ENCODE peak calls at places on chromosomes 16 and 17, in eight cellular contexts. F is AG04450; Z is CD8-positive, alpha-beta T cell; H is tibial artery; B is AG10803; U is skeletal muscle cell; L is ascending aorta; J is lower leg skin. G is an unnamed sample.
A peak's percentile ranks its signal among the peaks of the same experiment; 100 is the strongest.

GRCh38 chr17:29251969-29252866 is 5.6 kb downstream of the CRYBA1 start:
- DNase-seq in F (no peak), Z (no peak), H (no peak), B (peak; percentile 56), U (peak; percentile 9), L (no peak), J (no peak), G (no peak)

GRCh38 chr17:7328840-7329359 is at the start of gene NEURL4:
- DNase-seq in F (no peak), Z (no peak), H (peak; percentile 79), B (no peak), U (no peak), L (no peak), J (no peak), G (peak; percentile 43)

GRCh38 chr17:32783602-32784001 is 93.3 kb downstream of the MYO1D start:
- DNase-seq in F (peak; percentile 27), Z (no peak), H (no peak), B (peak; percentile 76), U (no peak), L (no peak), J (no peak), G (peak; percentile 75)

GRCh38 chr17:49341356-49341755 is 20.7 kb downstream of the ZNF652 start:
- DNase-seq in F (no peak), Z (no peak), H (no peak), B (no peak), U (no peak), L (no peak), J (no peak), G (no peak)

GRCh38 chr16:61274211-61274610 is 762.0 kb downstream of the CDH8 start:
- DNase-seq in F (no peak), Z (no peak), H (no peak), B (no peak), U (no peak), L (no peak), J (no peak), G (no peak)

GRCh38 chr16:25013751-25014499 is 1.2 kb downstream of the ARHGAP17 start:
- DNase-seq in F (no peak), Z (no peak), H (no peak), B (no peak), U (no peak), L (no peak), J (no peak), G (no peak)

GRCh38 chr17:80080081-80080480 is 21.3 kb upstream of the GAA start:
- DNase-seq in F (no peak), Z (no peak), H (no peak), B (peak; percentile 27), U (no peak), L (no peak), J (no peak), G (no peak)

GRCh38 chr17:79728169-79728907 is 2.4 kb upstream of the ENPP7 start:
- DNase-seq in F (peak; percentile 79), Z (peak; percentile 75), H (peak; percentile 89), B (peak; percentile 87), U (peak; percentile 69), L (peak; percentile 90), J (peak; percentile 94), G (peak; percentile 84)

GRCh38 chr16:20674684-20675487 is 22.6 kb downstream of the ACSM1 start:
- DNase-seq in F (no peak), Z (no peak), H (no peak), B (no peak), U (no peak), L (no peak), J (no peak), G (peak; percentile 7)

GRCh38 chr16:52298769-52299168 is 248.2 kb downstream of the TOX3 start:
- DNase-seq in F (no peak), Z (no peak), H (no peak), B (no peak), U (no peak), L (no peak), J (no peak), G (no peak)

GRCh38 chr16:35252356-35252936 is 1793.0 kb downstream of the TP53TG3F start:
- DNase-seq in F (no peak), Z (no peak), H (no peak), B (no peak), U (no peak), L (no peak), J (no peak), G (peak; percentile 2)

GRCh38 chr16:67277294-67277998 is 1.9 kb upstream of the PLEKHG4 start:
- DNase-seq in F (peak; percentile 96), Z (no peak), H (peak; percentile 85), B (peak; percentile 100), U (peak; percentile 99), L (peak; percentile 91), J (no peak), G (peak; percentile 96)

GRCh38 chr17:6592193-6592592 is 35.8 kb upstream of the PITPNM3 start:
- DNase-seq in F (no peak), Z (no peak), H (no peak), B (no peak), U (no peak), L (no peak), J (no peak), G (peak; percentile 39)

GRCh38 chr16:4376126-4376819 is 4.6 kb downstream of the VASN start:
- DNase-seq in F (peak; percentile 57), Z (no peak), H (peak; percentile 98), B (peak; percentile 92), U (peak; percentile 61), L (peak; percentile 97), J (peak; percentile 97), G (no peak)

GRCh38 chr17:15409721-15410247 is 57.6 kb downstream of the CDRT4 start:
- DNase-seq in F (peak; percentile 93), Z (no peak), H (peak; percentile 82), B (peak; percentile 99), U (peak; percentile 83), L (peak; percentile 81), J (peak; percentile 91), G (peak; percentile 73)

GRCh38 chr17:29256735-29257466 is 10.2 kb downstream of the CRYBA1 start:
- DNase-seq in F (no peak), Z (no peak), H (no peak), B (peak; percentile 59), U (no peak), L (no peak), J (no peak), G (no peak)

GRCh38 chr17:29572691-29573557 is 4.4 kb downstream of the TP53I13 start:
- DNase-seq in F (no peak), Z (peak; percentile 48), H (peak; percentile 77), B (peak; percentile 53), U (no peak), L (peak; percentile 81), J (peak; percentile 92), G (no peak)

GRCh38 chr17:78231991-78232759 is 744 bp downstream of the TMEM235 start:
- DNase-seq in F (no peak), Z (no peak), H (no peak), B (no peak), U (no peak), L (no peak), J (no peak), G (peak; percentile 24)

GRCh38 chr16:54931757-54932660 is 1.3 kb downstream of the IRX5 start:
- DNase-seq in F (no peak), Z (no peak), H (no peak), B (no peak), U (no peak), L (no peak), J (no peak), G (peak; percentile 48)

GRCh38 chr16:11253009-11253994 is 2.7 kb downstream of the SOCS1 start:
- DNase-seq in F (no peak), Z (no peak), H (no peak), B (peak; percentile 47), U (no peak), L (no peak), J (no peak), G (no peak)
- H3K4me3 ChIP-seq in F (peak overlapping the region; percentile 97), Z (peak overlapping the region; percentile 38), H (no peak overlapping the region), B (peak overlapping the region; percentile 39), U (peak overlapping the region; percentile 20), L (peak overlapping the region; percentile 79), J (no peak overlapping the region), G (no peak overlapping the region)

GRCh38 chr16:23861874-23862273 is 26.1 kb downstream of the PRKCB start:
- DNase-seq in F (no peak), Z (no peak), H (no peak), B (no peak), U (no peak), L (no peak), J (no peak), G (no peak)

GRCh38 chr16:23866628-23867027 is 30.8 kb downstream of the PRKCB start:
- DNase-seq in F (no peak), Z (no peak), H (no peak), B (no peak), U (no peak), L (no peak), J (no peak), G (no peak)

GRCh38 chr16:23862556-23862955 is 26.8 kb downstream of the PRKCB start:
- DNase-seq in F (no peak), Z (no peak), H (no peak), B (no peak), U (no peak), L (no peak), J (no peak), G (no peak)

GRCh38 chr16:23865853-23866252 is 30.1 kb downstream of the PRKCB start:
- DNase-seq in F (no peak), Z (no peak), H (no peak), B (no peak), U (no peak), L (no peak), J (no peak), G (no peak)

GRCh38 chr16:23863511-23864422 is 28.0 kb downstream of the PRKCB start:
- DNase-seq in F (no peak), Z (no peak), H (no peak), B (no peak), U (no peak), L (no peak), J (no peak), G (no peak)
- H3K4me3 ChIP-seq in F (no peak overlapping the region), Z (peak overlapping the region; percentile 56), H (peak overlapping the region; percentile 1), B (no peak overlapping the region), U (no peak overlapping the region), L (peak overlapping the region; percentile 9), J (no peak overlapping the region), G (no peak overlapping the region)

DNA sequence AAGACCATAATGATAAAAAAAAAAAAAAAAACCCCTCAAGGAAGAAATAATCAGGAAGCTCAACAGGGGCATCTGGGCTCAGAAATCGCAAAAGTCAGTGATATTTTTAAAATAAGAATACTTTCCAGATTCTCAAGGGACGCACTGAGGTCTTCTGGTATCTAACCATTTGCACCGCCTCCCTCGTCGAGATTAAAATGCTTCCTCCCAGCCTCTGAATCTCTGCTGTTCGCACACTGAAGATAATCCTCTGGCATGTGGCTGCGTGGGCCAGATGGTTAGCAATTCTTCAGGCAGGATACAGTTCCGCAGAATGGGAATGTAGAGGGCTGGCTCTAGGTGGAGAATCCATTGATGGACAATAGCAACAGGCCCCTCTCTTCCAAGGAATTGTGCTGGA is 211.7 kb upstream of the CDH5 start:
- DNase-seq in F (no peak), Z (no peak), H (peak; percentile 20), B (peak; percentile 48), U (peak; percentile 40), L (no peak), J (no peak), G (no peak)
- H3K4me3 ChIP-seq in F (no peak overlapping the region), Z (no peak overlapping the region), H (no peak overlapping the region), B (no peak overlapping the region), U (no peak overlapping the region), L (no peak overlapping the region), J (no peak overlapping the region), G (no peak overlapping the region)

DNA sequence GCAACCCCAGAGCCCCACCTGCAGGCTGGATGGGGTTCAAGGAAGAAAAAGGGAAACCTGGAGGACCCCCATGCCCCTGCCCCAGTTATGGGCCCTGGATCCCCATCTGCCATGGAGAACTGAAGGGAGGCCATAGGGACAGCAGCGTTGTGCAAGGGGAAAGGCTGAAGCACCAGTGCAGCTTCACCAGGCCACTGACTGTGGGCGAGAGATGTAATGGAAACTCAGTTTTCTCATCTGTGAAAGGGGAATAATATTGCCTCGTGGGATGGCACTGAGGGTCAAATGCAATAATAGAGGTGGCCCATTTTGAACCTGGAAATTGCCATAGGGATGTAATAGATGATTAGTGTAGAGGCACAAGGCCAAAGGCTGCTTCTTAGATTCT is 9.9 kb upstream of the TSPOAP1 start:
- DNase-seq in F (no peak), Z (no peak), H (no peak), B (no peak), U (no peak), L (no peak), J (no peak), G (no peak)
- H3K4me3 ChIP-seq in F (no peak overlapping the region), Z (peak overlapping the region; percentile 90), H (no peak overlapping the region), B (peak overlapping the region; percentile 20), U (no peak overlapping the region), L (peak overlapping the region; percentile 31), J (no peak overlapping the region), G (no peak overlapping the region)

G was measured in epithelial cell of esophagus.